ENCODE peak calls at places on chromosomes 16 and 17, in nine cellular contexts. One of them, this sample, is unnamed.

GRCh38 chr16:55871411-55872038 is 3.6 kb downstream of the CES5A start:
- DNase-seq in cardiac fibroblast: no peak
- DNase-seq in stimulated activated CD4-positive, alpha-beta T cell treated with anti-CD3 and anti-CD28 coated beads, Interleukin-1b, Interleukin-23, amount 100 ng/mL, for 24 hours: no peak
- DNase-seq in T-helper 9 cell: no peak
- DNase-seq in stimulated activated CD8-positive, alpha-beta memory T cell treated with anti-CD3 and anti-CD28 coated beads, Interleukin-7, amount 100 ng/mL, for 1 hour: no peak
- DNase-seq in fibroblast of lung: no peak
- DNase-seq in KBM-7: no peak
- DNase-seq in transverse colon: no peak
- DNase-seq in astrocyte of the spinal cord: no peak
- DNase-seq in this sample: no peak

GRCh38 chr17:55527520-55528118 is 16.4 kb upstream of the SMIM36 start:
- DNase-seq in cardiac fibroblast: peak
- DNase-seq in stimulated activated CD4-positive, alpha-beta T cell treated with anti-CD3 and anti-CD28 coated beads, Interleukin-1b, Interleukin-23, amount 100 ng/mL, for 24 hours: no peak
- DNase-seq in T-helper 9 cell: no peak
- DNase-seq in stimulated activated CD8-positive, alpha-beta memory T cell treated with anti-CD3 and anti-CD28 coated beads, Interleukin-7, amount 100 ng/mL, for 1 hour: no peak
- DNase-seq in fibroblast of lung: peak
- DNase-seq in KBM-7: peak
- DNase-seq in transverse colon: no peak
- DNase-seq in astrocyte of the spinal cord: peak
- DNase-seq in this sample: no peak

GRCh38 chr17:40362696-40363479 is 1.6 kb downstream of the GJD3 start:
- DNase-seq in cardiac fibroblast: peak
- DNase-seq in stimulated activated CD4-positive, alpha-beta T cell treated with anti-CD3 and anti-CD28 coated beads, Interleukin-1b, Interleukin-23, amount 100 ng/mL, for 24 hours: peak
- DNase-seq in T-helper 9 cell: peak
- DNase-seq in stimulated activated CD8-positive, alpha-beta memory T cell treated with anti-CD3 and anti-CD28 coated beads, Interleukin-7, amount 100 ng/mL, for 1 hour: peak
- DNase-seq in fibroblast of lung: peak
- DNase-seq in KBM-7: peak
- DNase-seq in transverse colon: peak
- DNase-seq in astrocyte of the spinal cord: peak
- DNase-seq in this sample: peak

GRCh38 chr16:88537864-88538263 is 32.3 kb upstream of the ZC3H18 start:
- DNase-seq in cardiac fibroblast: no peak
- DNase-seq in stimulated activated CD4-positive, alpha-beta T cell treated with anti-CD3 and anti-CD28 coated beads, Interleukin-1b, Interleukin-23, amount 100 ng/mL, for 24 hours: no peak
- DNase-seq in T-helper 9 cell: no peak
- DNase-seq in stimulated activated CD8-positive, alpha-beta memory T cell treated with anti-CD3 and anti-CD28 coated beads, Interleukin-7, amount 100 ng/mL, for 1 hour: no peak
- DNase-seq in fibroblast of lung: no peak
- DNase-seq in KBM-7: no peak
- DNase-seq in transverse colon: no peak
- DNase-seq in astrocyte of the spinal cord: no peak
- DNase-seq in this sample: no peak

GRCh38 chr17:48494335-48494734 is 36.5 kb downstream of the HOXB1 start:
- DNase-seq in cardiac fibroblast: peak
- DNase-seq in stimulated activated CD4-positive, alpha-beta T cell treated with anti-CD3 and anti-CD28 coated beads, Interleukin-1b, Interleukin-23, amount 100 ng/mL, for 24 hours: no peak
- DNase-seq in T-helper 9 cell: no peak
- DNase-seq in stimulated activated CD8-positive, alpha-beta memory T cell treated with anti-CD3 and anti-CD28 coated beads, Interleukin-7, amount 100 ng/mL, for 1 hour: no peak
- DNase-seq in fibroblast of lung: peak
- DNase-seq in KBM-7: no peak
- DNase-seq in transverse colon: no peak
- DNase-seq in astrocyte of the spinal cord: peak
- DNase-seq in this sample: no peak

GRCh38 chr17:33520404-33521032 is 227.4 kb upstream of the ASIC2 start:
- DNase-seq in cardiac fibroblast: peak
- DNase-seq in stimulated activated CD4-positive, alpha-beta T cell treated with anti-CD3 and anti-CD28 coated beads, Interleukin-1b, Interleukin-23, amount 100 ng/mL, for 24 hours: peak
- DNase-seq in T-helper 9 cell: peak
- DNase-seq in stimulated activated CD8-positive, alpha-beta memory T cell treated with anti-CD3 and anti-CD28 coated beads, Interleukin-7, amount 100 ng/mL, for 1 hour: no peak
- DNase-seq in fibroblast of lung: peak
- DNase-seq in KBM-7: peak
- DNase-seq in transverse colon: peak
- DNase-seq in astrocyte of the spinal cord: no peak
- DNase-seq in this sample: no peak

GRCh38 chr17:36592316-36592710 is 634 bp downstream of the DHRS11 start:
- DNase-seq in cardiac fibroblast: no peak
- DNase-seq in stimulated activated CD4-positive, alpha-beta T cell treated with anti-CD3 and anti-CD28 coated beads, Interleukin-1b, Interleukin-23, amount 100 ng/mL, for 24 hours: no peak
- DNase-seq in T-helper 9 cell: no peak
- DNase-seq in stimulated activated CD8-positive, alpha-beta memory T cell treated with anti-CD3 and anti-CD28 coated beads, Interleukin-7, amount 100 ng/mL, for 1 hour: no peak
- DNase-seq in fibroblast of lung: no peak
- DNase-seq in KBM-7: peak
- DNase-seq in transverse colon: peak
- DNase-seq in astrocyte of the spinal cord: no peak
- DNase-seq in this sample: no peak

GRCh38 chr17:80260791-80261158 is at the start of gene RNF213:
- DNase-seq in cardiac fibroblast: peak
- DNase-seq in stimulated activated CD4-positive, alpha-beta T cell treated with anti-CD3 and anti-CD28 coated beads, Interleukin-1b, Interleukin-23, amount 100 ng/mL, for 24 hours: no peak
- DNase-seq in T-helper 9 cell: peak
- DNase-seq in stimulated activated CD8-positive, alpha-beta memory T cell treated with anti-CD3 and anti-CD28 coated beads, Interleukin-7, amount 100 ng/mL, for 1 hour: peak
- DNase-seq in fibroblast of lung: peak
- DNase-seq in KBM-7: no peak
- DNase-seq in transverse colon: peak
- DNase-seq in astrocyte of the spinal cord: peak
- DNase-seq in this sample: peak

GRCh38 chr16:86668136-86668535 is 89.8 kb downstream of the FOXL1 start:
- DNase-seq in cardiac fibroblast: peak
- DNase-seq in stimulated activated CD4-positive, alpha-beta T cell treated with anti-CD3 and anti-CD28 coated beads, Interleukin-1b, Interleukin-23, amount 100 ng/mL, for 24 hours: no peak
- DNase-seq in T-helper 9 cell: no peak
- DNase-seq in stimulated activated CD8-positive, alpha-beta memory T cell treated with anti-CD3 and anti-CD28 coated beads, Interleukin-7, amount 100 ng/mL, for 1 hour: no peak
- DNase-seq in fibroblast of lung: peak
- DNase-seq in KBM-7: no peak
- DNase-seq in transverse colon: no peak
- DNase-seq in astrocyte of the spinal cord: peak
- DNase-seq in this sample: no peak

GRCh38 chr16:1536601-1537000 is 3.1 kb downstream of the TMEM204 start:
- DNase-seq in cardiac fibroblast: no peak
- DNase-seq in stimulated activated CD4-positive, alpha-beta T cell treated with anti-CD3 and anti-CD28 coated beads, Interleukin-1b, Interleukin-23, amount 100 ng/mL, for 24 hours: no peak
- DNase-seq in T-helper 9 cell: no peak
- DNase-seq in stimulated activated CD8-positive, alpha-beta memory T cell treated with anti-CD3 and anti-CD28 coated beads, Interleukin-7, amount 100 ng/mL, for 1 hour: no peak
- DNase-seq in fibroblast of lung: no peak
- DNase-seq in KBM-7: no peak
- DNase-seq in transverse colon: no peak
- DNase-seq in astrocyte of the spinal cord: no peak
- DNase-seq in this sample: no peak

GRCh38 chr17:1941241-1942065 is 83.7 kb downstream of the RTN4RL1 start:
- DNase-seq in cardiac fibroblast: no peak
- DNase-seq in stimulated activated CD4-positive, alpha-beta T cell treated with anti-CD3 and anti-CD28 coated beads, Interleukin-1b, Interleukin-23, amount 100 ng/mL, for 24 hours: no peak
- DNase-seq in T-helper 9 cell: no peak
- DNase-seq in stimulated activated CD8-positive, alpha-beta memory T cell treated with anti-CD3 and anti-CD28 coated beads, Interleukin-7, amount 100 ng/mL, for 1 hour: no peak
- DNase-seq in fibroblast of lung: no peak
- DNase-seq in KBM-7: no peak
- DNase-seq in transverse colon: no peak
- DNase-seq in astrocyte of the spinal cord: no peak
- DNase-seq in this sample: no peak

GRCh38 chr17:1709971-1710806 is at the start of gene TLCD2:
- DNase-seq in cardiac fibroblast: peak
- DNase-seq in stimulated activated CD4-positive, alpha-beta T cell treated with anti-CD3 and anti-CD28 coated beads, Interleukin-1b, Interleukin-23, amount 100 ng/mL, for 24 hours: no peak
- DNase-seq in T-helper 9 cell: no peak
- DNase-seq in stimulated activated CD8-positive, alpha-beta memory T cell treated with anti-CD3 and anti-CD28 coated beads, Interleukin-7, amount 100 ng/mL, for 1 hour: no peak
- DNase-seq in fibroblast of lung: peak
- DNase-seq in KBM-7: no peak
- DNase-seq in transverse colon: peak
- DNase-seq in astrocyte of the spinal cord: peak
- DNase-seq in this sample: no peak

GRCh38 chr16:88003316-88003715 is 52.1 kb downstream of the BANP start:
- DNase-seq in cardiac fibroblast: no peak
- DNase-seq in stimulated activated CD4-positive, alpha-beta T cell treated with anti-CD3 and anti-CD28 coated beads, Interleukin-1b, Interleukin-23, amount 100 ng/mL, for 24 hours: no peak
- DNase-seq in T-helper 9 cell: no peak
- DNase-seq in stimulated activated CD8-positive, alpha-beta memory T cell treated with anti-CD3 and anti-CD28 coated beads, Interleukin-7, amount 100 ng/mL, for 1 hour: no peak
- DNase-seq in fibroblast of lung: no peak
- DNase-seq in KBM-7: no peak
- DNase-seq in transverse colon: no peak
- DNase-seq in astrocyte of the spinal cord: no peak
- DNase-seq in this sample: no peak

GRCh38 chr16:23249830-23250229 is 52.3 kb upstream of the SCNN1B start:
- DNase-seq in cardiac fibroblast: no peak
- DNase-seq in stimulated activated CD4-positive, alpha-beta T cell treated with anti-CD3 and anti-CD28 coated beads, Interleukin-1b, Interleukin-23, amount 100 ng/mL, for 24 hours: no peak
- DNase-seq in T-helper 9 cell: no peak
- DNase-seq in stimulated activated CD8-positive, alpha-beta memory T cell treated with anti-CD3 and anti-CD28 coated beads, Interleukin-7, amount 100 ng/mL, for 1 hour: no peak
- DNase-seq in fibroblast of lung: no peak
- DNase-seq in KBM-7: no peak
- DNase-seq in transverse colon: no peak
- DNase-seq in astrocyte of the spinal cord: no peak
- DNase-seq in this sample: no peak

GRCh38 chr17:46774108-46774737 is 44.3 kb downstream of the WNT3 start:
- DNase-seq in cardiac fibroblast: no peak
- DNase-seq in stimulated activated CD4-positive, alpha-beta T cell treated with anti-CD3 and anti-CD28 coated beads, Interleukin-1b, Interleukin-23, amount 100 ng/mL, for 24 hours: no peak
- DNase-seq in T-helper 9 cell: no peak
- DNase-seq in stimulated activated CD8-positive, alpha-beta memory T cell treated with anti-CD3 and anti-CD28 coated beads, Interleukin-7, amount 100 ng/mL, for 1 hour: no peak
- DNase-seq in fibroblast of lung: no peak
- DNase-seq in KBM-7: no peak
- DNase-seq in transverse colon: no peak
- DNase-seq in astrocyte of the spinal cord: no peak
- DNase-seq in this sample: no peak

GRCh38 chr17:20702692-20703091 is 123.2 kb downstream of the CDRT15L2 start:
- DNase-seq in cardiac fibroblast: no peak
- DNase-seq in stimulated activated CD4-positive, alpha-beta T cell treated with anti-CD3 and anti-CD28 coated beads, Interleukin-1b, Interleukin-23, amount 100 ng/mL, for 24 hours: no peak
- DNase-seq in T-helper 9 cell: no peak
- DNase-seq in stimulated activated CD8-positive, alpha-beta memory T cell treated with anti-CD3 and anti-CD28 coated beads, Interleukin-7, amount 100 ng/mL, for 1 hour: no peak
- DNase-seq in fibroblast of lung: no peak
- DNase-seq in KBM-7: no peak
- DNase-seq in transverse colon: no peak
- DNase-seq in astrocyte of the spinal cord: no peak
- DNase-seq in this sample: no peak

GRCh38 chr17:37698132-37698615 is 46.7 kb downstream of the HNF1B start:
- DNase-seq in cardiac fibroblast: peak
- DNase-seq in stimulated activated CD4-positive, alpha-beta T cell treated with anti-CD3 and anti-CD28 coated beads, Interleukin-1b, Interleukin-23, amount 100 ng/mL, for 24 hours: no peak
- DNase-seq in T-helper 9 cell: no peak
- DNase-seq in stimulated activated CD8-positive, alpha-beta memory T cell treated with anti-CD3 and anti-CD28 coated beads, Interleukin-7, amount 100 ng/mL, for 1 hour: no peak
- DNase-seq in fibroblast of lung: no peak
- DNase-seq in KBM-7: no peak
- DNase-seq in transverse colon: no peak
- DNase-seq in astrocyte of the spinal cord: peak
- DNase-seq in this sample: no peak